ENCODE peak calls at places on chromosomes 4 and X, in five cellular contexts. Y, P, D, W and E are unnamed samples.

GRCh38 chr4:73776363-73776762 is 36.0 kb downstream of the CXCL8 start:
- DNase-seq in D (no peak), W (no peak), P (no peak), Y (no peak), E (no peak)

GRCh38 chr4:25399502-25399901 is 22.4 kb downstream of the ANAPC4 start:
- DNase-seq in P (no peak), D (no peak), Y (no peak), W (no peak), E (no peak)

GRCh38 chr4:621296-622070 is 3.9 kb upstream of the PDE6B start:
- DNase-seq in W (no peak), D (no peak), Y (no peak), P (peak), E (no peak)

GRCh38 chrX:149903889-149904748 is 23.1 kb downstream of the MAGEA8 start:
- DNase-seq in Y (no peak), W (no peak), P (no peak), D (no peak), E (no peak)

GRCh38 chrX:17860811-17861495 is at the start of gene RAI2:
- DNase-seq in D (no peak), P (no peak), W (no peak), Y (no peak), E (peak)

GRCh38 chrX:129846686-129847085 is 3.0 kb upstream of the ZDHHC9 start:
- DNase-seq in P (no peak), W (no peak), D (no peak), Y (no peak), E (no peak)

GRCh38 chrX:19544693-19545305 is 29.5 kb upstream of the MAP3K15 start:
- DNase-seq in P (no peak), Y (peak), W (no peak), D (peak), E (peak)

GRCh38 chr4:119858176-119858575 is 208.5 kb downstream of the MAD2L1 start:
- DNase-seq in D (no peak), P (no peak), Y (no peak), W (no peak), E (no peak)

GRCh38 chr4:162015090-162015489 is 148.7 kb downstream of the FSTL5 start:
- DNase-seq in Y (no peak), D (peak), W (peak), P (no peak), E (no peak)